ENCODE peak calls at places on chromosomes 12 and 14, in five cellular contexts. G is IMR-90, Z is A549, A is K562, M is HepG2. L is an unnamed sample.

GRCh38 chr14:19873178-19873577 is 1.8 kb upstream of the OR4K2 start:
- DNase-seq in A (no peak), G (no peak), M (no peak), Z (no peak), L (no peak)

GRCh38 chr14:94278732-94279131 is 14.3 kb downstream of the SERPINA10 start:
- DNase-seq in M (no peak), Z (no peak), G (no peak), A (no peak), L (no peak)

GRCh38 chr14:94952097-94952496 is 182.2 kb upstream of the GSC start:
- DNase-seq in M (no peak), A (no peak), G (no peak), Z (no peak), L (no peak)

GRCh38 chr12:109709401-109710278 is 4.0 kb upstream of the FAM222A start:
- DNase-seq in M (no peak), A (no peak), G (no peak), Z (no peak), L (no peak)

GRCh38 chr12:116502989-116503496 is 56.1 kb upstream of the MAP1LC3B2 start:
- DNase-seq in Z (no peak), G (no peak), M (peak; percentile 63), A (peak; percentile 20), L (no peak)

GRCh38 chr12:132205271-132206092 is 61.2 kb downstream of the NOC4L start:
- DNase-seq in A (no peak), Z (no peak), M (no peak), G (no peak), L (no peak)

GRCh38 chr12:46480282-46480681 is 107.7 kb upstream of the SLC38A2 start:
- DNase-seq in Z (no peak), M (no peak), G (no peak), A (no peak), L (no peak)

GRCh38 chr12:112169966-112170365 is 44.6 kb downstream of the TRAFD1 start:
- DNase-seq in M (no peak), G (no peak), A (no peak), Z (no peak), L (no peak)

GRCh38 chr14:75497191-75497590 is 25.1 kb upstream of the BATF start:
- DNase-seq in Z (no peak), M (no peak), A (peak; percentile 18), G (no peak), L (no peak)

GRCh38 chr12:97643961-97644360 is 181.4 kb downstream of the RMST start:
- DNase-seq in M (no peak), G (no peak), Z (no peak), A (no peak), L (no peak)

GRCh38 chr12:29781176-29781575 is 2.6 kb downstream of the TMTC1 start:
- DNase-seq in M (no peak), G (no peak), Z (no peak), A (no peak), L (no peak)

GRCh38 chr12:29782285-29782820 is 1.4 kb downstream of the TMTC1 start:
- DNase-seq in M (no peak), Z (no peak), A (no peak), G (peak; percentile 71), L (no peak)

GRCh38 chr12:29781705-29782266 is 2.0 kb downstream of the TMTC1 start:
- DNase-seq in A (no peak), Z (no peak), M (no peak), G (no peak), L (no peak)

GRCh38 chr12:29782821-29783772 is 645 bp downstream of the TMTC1 start:
- DNase-seq in A (no peak), M (no peak), Z (no peak), G (peak; percentile 31), L (no peak)

GRCh38 chr12:29783773-29784666 is at the start of gene TMTC1:
- DNase-seq in Z (peak; percentile 27), A (no peak), M (no peak), G (peak; percentile 50), L (no peak)
- TF ChIP-seq POLR2A in Z (no peak), A (no peak), M (no peak), G (no peak), L (no peak)

GRCh38 chr14:56199095-56199975 is 81.1 kb downstream of the PELI2 start:
- DNase-seq in A (peak; percentile 87), G (peak; percentile 99), Z (peak; percentile 63), M (no peak), L (peak; percentile 32)
- TF ChIP-seq SMC3 in A (no peak), G (no peak), Z (no peak), M (no peak), L (no peak)

GRCh38 chr14:21023817-21024667 is 819 bp downstream of the NDRG2 start:
- DNase-seq in Z (no peak), M (peak; percentile 59), A (peak; percentile 30), G (no peak), L (no peak)

GRCh38 chr14:21024668-21025373 is at the start of gene NDRG2:
- DNase-seq in Z (peak; percentile 49), M (peak; percentile 84), G (no peak), A (peak; percentile 85), L (no peak)

GRCh38 chr14:21026988-21027315 is 2.1 kb upstream of the NDRG2 start:
- DNase-seq in Z (no peak), M (no peak), G (no peak), A (peak; percentile 82), L (no peak)

GRCh38 chr14:21026251-21026987 is 1.6 kb upstream of the NDRG2 start:
- DNase-seq in G (no peak), M (no peak), Z (no peak), A (no peak), L (no peak)

GRCh38 chr14:21025374-21026151 is 702 bp upstream of the NDRG2 start:
- DNase-seq in A (peak; percentile 53), M (no peak), Z (no peak), G (no peak), L (no peak)
- TF ChIP-seq POLR2A in A (no peak), M (no peak), Z (no peak), G (no peak), L (no peak)

GRCh38 chr14:104227806-104228205 is 89.4 kb downstream of the KIF26A start:
- DNase-seq in M (no peak), Z (no peak), G (no peak), A (no peak), L (no peak)
- TF ChIP-seq SMC3 in M (no peak), Z (no peak), G (no peak), A (no peak), L (no peak)

GRCh38 chr14:39431416-39432178 is 636 bp downstream of the FBXO33 start:
- DNase-seq in G (peak; percentile 33), M (peak; percentile 51), A (peak; percentile 35), Z (peak; percentile 16), L (no peak)
- TF ChIP-seq POLR2A in G (peak; percentile 76), M (no peak), A (no peak), Z (peak; percentile 34), L (peak; percentile 62)